ENCODE peak calls at places on chromosomes 11 and 22, in six cellular contexts. S, V, X, F, Z and H are unnamed samples.

GRCh38 chr22:36027579-36027959 is 1.1 kb downstream of the RBFOX2 start:
- DNase-seq in S (no peak), V (no peak), X (peak), F (no peak), Z (no peak), H (no peak)

GRCh38 chr22:44550666-44551491 is 52.8 kb upstream of the RTL6 start:
- DNase-seq in S (no peak), V (peak), X (peak), F (no peak), Z (no peak), H (no peak)

GRCh38 chr11:111206472-111206871 is 39.1 kb upstream of the POU2AF2 start:
- DNase-seq in S (no peak), V (peak), X (peak), F (no peak), Z (no peak), H (no peak)

GRCh38 chr11:62553839-62554361 is 7.3 kb upstream of the AHNAK start:
- DNase-seq in S (no peak), V (peak), X (peak), F (no peak), Z (no peak), H (no peak)

GRCh38 chr11:45423036-45423435 is 136.9 kb upstream of the SYT13 start:
- DNase-seq in S (no peak), V (no peak), X (peak), F (no peak), Z (no peak), H (no peak)

GRCh38 chr22:26484360-26484706 is 656 bp downstream of the SRRD start:
- DNase-seq in S (no peak), V (peak), X (no peak), F (no peak), Z (peak), H (no peak)

GRCh38 chr22:36977947-36978660 is 41.1 kb downstream of the TST start:
- DNase-seq in S (peak), V (peak), X (peak), F (peak), Z (peak), H (peak)

GRCh38 chr11:73838443-73839122 is 38.1 kb downstream of the COA4 start:
- DNase-seq in S (no peak), V (peak), X (no peak), F (peak), Z (no peak), H (no peak)

GRCh38 chr11:1198766-1199688 is 23.8 kb upstream of the MUC5B start:
- DNase-seq in S (peak), V (no peak), X (no peak), F (no peak), Z (no peak), H (no peak)

GRCh38 chr11:78350646-78351165 is 66.9 kb downstream of the GAB2 start:
- DNase-seq in S (no peak), V (peak), X (no peak), F (no peak), Z (no peak), H (no peak)

GRCh38 chr11:4865855-4866254 is 15.8 kb upstream of the OR51T1 start:
- DNase-seq in S (no peak), V (no peak), X (no peak), F (no peak), Z (no peak), H (no peak)

GRCh38 chr11:86097965-86098364 is 29.1 kb upstream of the PICALM start:
- DNase-seq in S (no peak), V (no peak), X (no peak), F (no peak), Z (no peak), H (no peak)